ENCODE peak calls at places on chromosomes 11 and 22, in eight cellular contexts. B, Y, P, I, U, A, L and D are unnamed samples.

GRCh38 chr22:29524440-29525191 is 28.9 kb downstream of the THOC5 start:
- DNase-seq in P (peak; percentile 43), Y (no peak), L (no peak), U (peak; percentile 47), B (peak; percentile 34), I (peak; percentile 27), A (peak; percentile 58), D (peak; percentile 27)

GRCh38 chr22:29346659-29347058 is 31.2 kb upstream of the RASL10A start:
- DNase-seq in B (no peak), P (no peak), I (no peak), L (no peak), U (no peak), A (no peak), Y (no peak), D (no peak)

GRCh38 chr11:17610402-17610894 is 63.4 kb downstream of the OTOG start:
- DNase-seq in Y (no peak), L (no peak), A (no peak), U (no peak), B (no peak), P (no peak), I (no peak), D (no peak)

GRCh38 chr11:26510756-26511155 is 61.3 kb downstream of the MUC15 start:
- DNase-seq in B (no peak), P (no peak), I (no peak), Y (no peak), A (no peak), L (no peak), U (no peak), D (no peak)

GRCh38 chr22:47623740-47624103 is 861.3 kb downstream of the TBC1D22A start:
- DNase-seq in I (no peak), B (no peak), Y (no peak), U (no peak), P (no peak), L (no peak), A (no peak), D (no peak)

GRCh38 chr11:2428322-2428795 is 16.0 kb downstream of the TRPM5 start:
- DNase-seq in Y (peak; percentile 67), P (peak; percentile 74), A (peak; percentile 66), B (peak; percentile 78), L (peak; percentile 52), U (peak; percentile 65), I (peak; percentile 39), D (peak; percentile 74)

GRCh38 chr11:107799245-107799859 is 59.2 kb downstream of the SLC35F2 start:
- DNase-seq in Y (peak; percentile 35), I (peak; percentile 67), L (peak; percentile 46), U (peak; percentile 80), P (peak; percentile 61), A (peak; percentile 68), B (peak; percentile 83), D (peak; percentile 61)

GRCh38 chr11:31764186-31764730 is 46.9 kb downstream of the PAX6 start:
- DNase-seq in L (no peak), U (no peak), P (no peak), A (no peak), Y (no peak), B (no peak), I (no peak), D (no peak)

GRCh38 chr22:44845796-44846720 is 93.7 kb downstream of the ARHGAP8 start:
- DNase-seq in A (no peak), U (no peak), B (no peak), Y (no peak), P (no peak), L (no peak), I (no peak), D (no peak)

GRCh38 chr11:18392434-18393321 is 1.7 kb upstream of the LDHA start:
- DNase-seq in A (no peak), B (no peak), U (peak; percentile 13), P (no peak), L (no peak), I (no peak), Y (no peak), D (no peak)

GRCh38 chr11:100592619-100593309 is 94.3 kb upstream of the ARHGAP42 start:
- DNase-seq in B (no peak), U (no peak), L (no peak), P (no peak), I (peak; percentile 57), A (no peak), Y (no peak), D (no peak)

GRCh38 chr11:31656051-31656450 is 146.5 kb downstream of the ELP4 start:
- DNase-seq in A (no peak), P (no peak), Y (no peak), B (peak; percentile 68), U (peak; percentile 40), I (peak; percentile 5), L (no peak), D (no peak)

GRCh38 chr11:44467931-44468330 is 97.5 kb upstream of the CD82 start:
- DNase-seq in B (no peak), P (peak; percentile 47), L (no peak), A (peak; percentile 45), Y (no peak), I (no peak), U (no peak), D (no peak)
- H3K27me3 ChIP-seq in B (peaks cover 64% of the 10 kb centered on the region), P (no peaks in the 10 kb centered on the region), L (peaks cover 7% of the 10 kb centered on the region), A (no peaks in the 10 kb centered on the region), Y (no peaks in the 10 kb centered on the region), I (peaks cover 80% of the 10 kb centered on the region), U (peaks cover 29% of the 10 kb centered on the region), D (peaks cover 3% of the 10 kb centered on the region)

GRCh38 chr11:19450282-19450681 is 209.5 kb upstream of the E2F8 start:
- DNase-seq in P (no peak), A (no peak), L (no peak), B (no peak), U (no peak), I (no peak), Y (no peak), D (no peak)
- H3K9ac ChIP-seq in P (no peak overlapping the region), A (no peak overlapping the region), L (no peak overlapping the region), B (no peak overlapping the region), U (no peak overlapping the region), I (no peak overlapping the region), Y (no peak overlapping the region), D (no peak overlapping the region)

GRCh38 chr11:120647681-120648080 is 136.1 kb downstream of the GRIK4 start:
- DNase-seq in P (no peak), L (no peak), A (no peak), I (no peak), Y (no peak), B (no peak), U (no peak), D (no peak)
- H3K27me3 ChIP-seq in P (peaks cover 60% of the 10 kb centered on the region), L (peaks cover 26% of the 10 kb centered on the region), A (peaks cover 2% of the 10 kb centered on the region), I (peaks cover 72% of the 10 kb centered on the region), Y (peaks cover 2% of the 10 kb centered on the region), B (peaks cover 72% of the 10 kb centered on the region), U (peaks cover 29% of the 10 kb centered on the region), D (peaks cover 23% of the 10 kb centered on the region)

GRCh38 chr22:39612811-39613548 is 42.4 kb downstream of the CACNA1I start:
- DNase-seq in Y (no peak), B (no peak), L (no peak), P (no peak), U (no peak), I (no peak), A (no peak), D (no peak)
- H3K9ac ChIP-seq in Y (no peak overlapping the region), B (no peak overlapping the region), L (no peak overlapping the region), P (no peak overlapping the region), U (no peak overlapping the region), I (no peak overlapping the region), A (no peak overlapping the region), D (no peak overlapping the region)

GRCh38 chr11:116787436-116787785 is 412 bp downstream of the ZPR1 start:
- DNase-seq in Y (no peak), P (no peak), L (no peak), I (peak; percentile 20), U (peak; percentile 71), A (no peak), B (peak; percentile 43), D (no peak)

GRCh38 chr11:116787786-116788486 is at the start of gene ZPR1:
- DNase-seq in U (peak; percentile 89), B (peak; percentile 91), P (peak; percentile 76), I (peak; percentile 83), Y (peak; percentile 51), L (peak; percentile 56), A (peak; percentile 81), D (peak; percentile 79)

GRCh38 chr11:116786966-116787365 is 857 bp downstream of the ZPR1 start:
- DNase-seq in A (no peak), P (no peak), L (no peak), I (no peak), B (no peak), Y (no peak), U (no peak), D (no peak)

GRCh38 chr11:116790167-116791001 is 1.3 kb downstream of the APOA5 start:
- DNase-seq in A (no peak), P (no peak), Y (no peak), U (no peak), B (no peak), I (no peak), L (no peak), D (no peak)

DNA sequence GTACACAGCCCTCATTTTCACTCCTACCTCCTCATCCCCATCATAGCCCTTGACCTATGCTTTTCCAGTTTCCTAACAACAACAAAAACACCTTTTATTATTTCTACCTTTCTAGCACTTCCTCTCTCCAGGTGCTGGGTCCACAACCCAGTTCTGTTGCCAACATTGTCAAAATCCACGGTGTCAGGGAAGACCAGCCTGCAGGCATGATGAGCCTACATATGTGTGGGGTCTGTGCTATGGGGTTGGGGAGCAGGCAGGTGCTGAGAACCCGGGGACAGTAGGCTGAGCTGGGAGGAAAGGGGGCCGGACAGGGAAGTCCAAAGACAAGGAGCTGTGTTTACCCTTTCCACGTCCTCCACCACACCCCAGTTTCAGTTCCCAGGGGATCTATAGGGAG is 711 bp upstream of the ZPR1 start:
- DNase-seq in B (no peak), I (no peak), A (no peak), U (no peak), L (no peak), Y (no peak), P (no peak), D (no peak)
- H3K27me3 ChIP-seq in B (no peaks in the 10 kb centered on the region), I (no peaks in the 10 kb centered on the region), A (no peaks in the 10 kb centered on the region), U (no peaks in the 10 kb centered on the region), L (no peaks in the 10 kb centered on the region), Y (peaks cover 3% of the 10 kb centered on the region), P (no peaks in the 10 kb centered on the region), D (no peaks in the 10 kb centered on the region)

DNA sequence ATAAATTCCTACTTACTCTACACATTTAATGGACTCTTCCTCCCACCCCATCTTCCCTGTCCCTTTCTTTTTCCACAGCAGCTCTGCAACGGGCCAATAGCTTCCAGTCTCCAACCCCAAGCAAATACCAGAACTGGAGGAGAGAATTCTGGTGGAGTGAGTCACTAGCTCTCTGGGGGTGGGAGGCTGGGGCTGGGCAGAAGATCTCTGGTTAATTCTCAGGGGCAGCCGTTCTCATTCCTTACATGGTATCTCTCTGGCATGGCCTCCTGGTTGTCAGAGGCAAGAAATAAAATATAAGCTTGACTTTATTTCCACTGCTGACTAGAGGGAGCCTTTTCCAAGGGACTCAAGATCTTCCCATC is 90.4 kb upstream of the PARVA start:
- DNase-seq in L (peak; percentile 47), B (peak; percentile 94), U (peak; percentile 95), A (peak; percentile 96), P (no peak), I (peak; percentile 97), Y (no peak), D (no peak)
- H3K9ac ChIP-seq in L (peak overlapping the region; percentile 58), B (peak overlapping the region; percentile 91), U (peak overlapping the region; percentile 92), A (no peak overlapping the region), P (no peak overlapping the region), I (peak overlapping the region; percentile 86), Y (no peak overlapping the region), D (no peak overlapping the region)

DNA sequence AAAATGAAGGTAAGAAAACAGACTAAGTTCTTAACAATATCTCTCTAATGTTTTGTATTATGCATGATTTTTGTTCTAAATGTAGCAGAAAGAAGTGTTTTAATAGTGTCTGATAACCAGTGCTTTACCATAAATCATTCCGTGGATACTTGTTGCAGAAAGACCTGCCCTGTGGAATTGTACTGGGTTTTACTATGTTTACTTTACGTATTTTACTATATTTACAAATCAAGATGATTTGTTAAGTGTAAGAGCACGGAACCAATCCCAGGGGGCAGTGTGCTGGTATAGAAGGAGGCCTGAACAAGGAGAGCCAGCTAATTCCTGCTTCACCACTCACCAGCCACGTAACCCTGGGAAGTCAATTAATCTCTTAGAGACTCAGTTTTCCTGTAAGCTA is 1.4 kb downstream of the HTR3B start:
- DNase-seq in I (peak; percentile 56), Y (peak; percentile 24), L (peak; percentile 45), B (peak; percentile 28), A (peak; percentile 70), U (peak; percentile 38), P (peak; percentile 61), D (no peak)
- H3K27me3 ChIP-seq in I (peaks cover 50% of the 10 kb centered on the region), Y (no peaks in the 10 kb centered on the region), L (peaks cover 15% of the 10 kb centered on the region), B (peaks cover 64% of the 10 kb centered on the region), A (no peaks in the 10 kb centered on the region), U (peaks cover 50% of the 10 kb centered on the region), P (no peaks in the 10 kb centered on the region), D (peaks cover 20% of the 10 kb centered on the region)